ENCODE peak calls at places on chromosomes 16 and 17, in seven cellular contexts. One of them, this sample, is unnamed.

GRCh38 chr16:29951966-29952365 is 9.9 kb upstream of the TMEM219 start:
- DNase-seq in ascending aorta: no peak
- DNase-seq in Calu3: no peak
- DNase-seq in ovary: no peak
- DNase-seq in WTC11: peak
- DNase-seq in fibroblast of the aortic adventitia: no peak
- DNase-seq in retinal pigment epithelial cell: no peak
- DNase-seq in this sample: no peak

GRCh38 chr16:89189358-89190025 is 10.8 kb downstream of the SLC22A31 start:
- DNase-seq in Calu3: no peak
- DNase-seq in WTC11: no peak
- DNase-seq in retinal pigment epithelial cell: no peak
- DNase-seq in ovary: no peak
- DNase-seq in ascending aorta: no peak
- DNase-seq in fibroblast of the aortic adventitia: no peak
- DNase-seq in this sample: no peak

GRCh38 chr17:40111221-40112128 is 10.3 kb upstream of the MSL1 start:
- DNase-seq in retinal pigment epithelial cell: no peak
- DNase-seq in ovary: peak
- DNase-seq in ascending aorta: peak
- DNase-seq in fibroblast of the aortic adventitia: peak
- DNase-seq in Calu3: peak
- DNase-seq in WTC11: peak
- DNase-seq in this sample: peak

GRCh38 chr17:73901661-73902415 is 257.6 kb upstream of the SDK2 start:
- DNase-seq in ascending aorta: no peak
- DNase-seq in Calu3: peak
- DNase-seq in retinal pigment epithelial cell: no peak
- DNase-seq in fibroblast of the aortic adventitia: no peak
- DNase-seq in WTC11: peak
- DNase-seq in ovary: no peak
- DNase-seq in this sample: peak

GRCh38 chr17:54945246-54945645 is 23.2 kb downstream of the COX11 start:
- DNase-seq in WTC11: no peak
- DNase-seq in ovary: no peak
- DNase-seq in retinal pigment epithelial cell: no peak
- DNase-seq in Calu3: no peak
- DNase-seq in ascending aorta: no peak
- DNase-seq in fibroblast of the aortic adventitia: no peak
- DNase-seq in this sample: no peak

GRCh38 chr17:16506188-16506587 is 14.2 kb upstream of the LRRC75A start:
- DNase-seq in WTC11: no peak
- DNase-seq in Calu3: no peak
- DNase-seq in ovary: no peak
- DNase-seq in fibroblast of the aortic adventitia: no peak
- DNase-seq in retinal pigment epithelial cell: no peak
- DNase-seq in ascending aorta: no peak
- DNase-seq in this sample: no peak

GRCh38 chr16:56866955-56867830 is 2.2 kb downstream of the SLC12A3 start:
- DNase-seq in ascending aorta: peak
- DNase-seq in Calu3: peak
- DNase-seq in WTC11: no peak
- DNase-seq in retinal pigment epithelial cell: peak
- DNase-seq in fibroblast of the aortic adventitia: peak
- DNase-seq in ovary: peak
- DNase-seq in this sample: no peak

GRCh38 chr16:23949630-23950290 is 114.0 kb downstream of the PRKCB start:
- DNase-seq in Calu3: no peak
- DNase-seq in fibroblast of the aortic adventitia: no peak
- DNase-seq in retinal pigment epithelial cell: no peak
- DNase-seq in ovary: no peak
- DNase-seq in WTC11: no peak
- DNase-seq in ascending aorta: peak
- DNase-seq in this sample: peak

GRCh38 chr17:18267927-18268711 is 7.7 kb downstream of the MIEF2 start:
- DNase-seq in retinal pigment epithelial cell: no peak
- DNase-seq in Calu3: no peak
- DNase-seq in fibroblast of the aortic adventitia: peak
- DNase-seq in ovary: no peak
- DNase-seq in WTC11: peak
- DNase-seq in ascending aorta: no peak
- DNase-seq in this sample: no peak

GRCh38 chr17:71213936-71214335 is 906.9 kb upstream of the SOX9 start:
- DNase-seq in ascending aorta: no peak
- DNase-seq in fibroblast of the aortic adventitia: no peak
- DNase-seq in WTC11: no peak
- DNase-seq in ovary: no peak
- DNase-seq in Calu3: no peak
- DNase-seq in retinal pigment epithelial cell: no peak
- DNase-seq in this sample: no peak

GRCh38 chr17:35255316-35255715 is 12.4 kb downstream of the SLFN5 start:
- DNase-seq in Calu3: no peak
- DNase-seq in WTC11: no peak
- DNase-seq in ovary: no peak
- DNase-seq in ascending aorta: no peak
- DNase-seq in retinal pigment epithelial cell: no peak
- DNase-seq in fibroblast of the aortic adventitia: no peak
- DNase-seq in this sample: no peak

GRCh38 chr17:44383363-44383762 is 6.1 kb downstream of the ITGA2B start:
- DNase-seq in ovary: no peak
- DNase-seq in ascending aorta: no peak
- DNase-seq in fibroblast of the aortic adventitia: no peak
- DNase-seq in WTC11: no peak
- DNase-seq in retinal pigment epithelial cell: no peak
- DNase-seq in Calu3: no peak
- DNase-seq in this sample: no peak

GRCh38 chr17:44353656-44354331 is 8.7 kb downstream of the GRN start:
- DNase-seq in ascending aorta: no peak
- DNase-seq in WTC11: peak
- DNase-seq in ovary: no peak
- DNase-seq in Calu3: peak
- DNase-seq in retinal pigment epithelial cell: no peak
- DNase-seq in fibroblast of the aortic adventitia: no peak
- DNase-seq in this sample: no peak

GRCh38 chr17:31274252-31274651 is 22.8 kb downstream of the OMG start:
- DNase-seq in Calu3: no peak
- DNase-seq in fibroblast of the aortic adventitia: peak
- DNase-seq in retinal pigment epithelial cell: no peak
- DNase-seq in WTC11: no peak
- DNase-seq in ovary: no peak
- DNase-seq in ascending aorta: no peak
- DNase-seq in this sample: no peak

GRCh38 chr16:87045462-87046216 is 271.6 kb downstream of the C16orf95 start:
- DNase-seq in WTC11: no peak
- DNase-seq in ovary: no peak
- DNase-seq in fibroblast of the aortic adventitia: no peak
- DNase-seq in ascending aorta: no peak
- DNase-seq in retinal pigment epithelial cell: no peak
- DNase-seq in Calu3: no peak
- DNase-seq in this sample: peak

GRCh38 chr17:49226771-49227435 is 3.7 kb downstream of the PHOSPHO1 start:
- DNase-seq in fibroblast of the aortic adventitia: no peak
- DNase-seq in ovary: no peak
- DNase-seq in retinal pigment epithelial cell: no peak
- DNase-seq in Calu3: no peak
- DNase-seq in ascending aorta: no peak
- DNase-seq in WTC11: no peak
- DNase-seq in this sample: no peak

GRCh38 chr16:88451586-88452484 is 1.2 kb upstream of the ZFPM1 start:
- DNase-seq in retinal pigment epithelial cell: no peak
- DNase-seq in Calu3: no peak
- DNase-seq in ovary: peak
- DNase-seq in ascending aorta: no peak
- DNase-seq in WTC11: no peak
- DNase-seq in fibroblast of the aortic adventitia: no peak
- DNase-seq in this sample: no peak

GRCh38 chr16:12099451-12100123 is 123.1 kb downstream of the SNX29 start:
- DNase-seq in retinal pigment epithelial cell: no peak
- DNase-seq in Calu3: no peak
- DNase-seq in WTC11: no peak
- DNase-seq in ovary: no peak
- DNase-seq in ascending aorta: no peak
- DNase-seq in fibroblast of the aortic adventitia: no peak
- DNase-seq in this sample: no peak

GRCh38 chr16:12097523-12098428 is 121.2 kb downstream of the SNX29 start:
- DNase-seq in Calu3: no peak
- DNase-seq in ovary: peak
- DNase-seq in retinal pigment epithelial cell: no peak
- DNase-seq in fibroblast of the aortic adventitia: peak
- DNase-seq in ascending aorta: no peak
- DNase-seq in WTC11: no peak
- DNase-seq in this sample: no peak

GRCh38 chr16:12098429-12099310 is 122.1 kb downstream of the SNX29 start:
- DNase-seq in WTC11: no peak
- DNase-seq in ovary: no peak
- DNase-seq in retinal pigment epithelial cell: no peak
- DNase-seq in fibroblast of the aortic adventitia: no peak
- DNase-seq in Calu3: no peak
- DNase-seq in ascending aorta: no peak
- DNase-seq in this sample: no peak

GRCh38 chr16:12096828-12097522 is 120.4 kb downstream of the SNX29 start:
- DNase-seq in retinal pigment epithelial cell: no peak
- DNase-seq in ovary: no peak
- DNase-seq in Calu3: no peak
- DNase-seq in fibroblast of the aortic adventitia: no peak
- DNase-seq in WTC11: no peak
- DNase-seq in ascending aorta: no peak
- DNase-seq in this sample: no peak

GRCh38 chr16:12100124-12100647 is 123.7 kb downstream of the SNX29 start:
- DNase-seq in Calu3: no peak
- DNase-seq in retinal pigment epithelial cell: no peak
- DNase-seq in fibroblast of the aortic adventitia: no peak
- DNase-seq in WTC11: no peak
- DNase-seq in ovary: no peak
- DNase-seq in ascending aorta: no peak
- DNase-seq in this sample: no peak
- TF ChIP-seq CTCF in Calu3: no peak
- TF ChIP-seq CTCF in retinal pigment epithelial cell: no peak
- TF ChIP-seq CTCF in fibroblast of the aortic adventitia: no peak
- TF ChIP-seq CTCF in WTC11: no peak
- TF ChIP-seq CTCF in ovary: no peak
- TF ChIP-seq CTCF in ascending aorta: no peak
- TF ChIP-seq CTCF in this sample: no peak

GRCh38 chr16:85986931-85987749 is 88.2 kb downstream of the IRF8 start:
- DNase-seq in ovary: no peak
- DNase-seq in Calu3: peak
- DNase-seq in retinal pigment epithelial cell: no peak
- DNase-seq in WTC11: peak
- DNase-seq in ascending aorta: no peak
- DNase-seq in fibroblast of the aortic adventitia: no peak
- DNase-seq in this sample: no peak
- TF ChIP-seq CTCF in ovary: peak
- TF ChIP-seq CTCF in Calu3: peak
- TF ChIP-seq CTCF in retinal pigment epithelial cell: peak
- TF ChIP-seq CTCF in WTC11: peak
- TF ChIP-seq CTCF in ascending aorta: peak
- TF ChIP-seq CTCF in fibroblast of the aortic adventitia: peak
- TF ChIP-seq CTCF in this sample: no peak

DNA sequence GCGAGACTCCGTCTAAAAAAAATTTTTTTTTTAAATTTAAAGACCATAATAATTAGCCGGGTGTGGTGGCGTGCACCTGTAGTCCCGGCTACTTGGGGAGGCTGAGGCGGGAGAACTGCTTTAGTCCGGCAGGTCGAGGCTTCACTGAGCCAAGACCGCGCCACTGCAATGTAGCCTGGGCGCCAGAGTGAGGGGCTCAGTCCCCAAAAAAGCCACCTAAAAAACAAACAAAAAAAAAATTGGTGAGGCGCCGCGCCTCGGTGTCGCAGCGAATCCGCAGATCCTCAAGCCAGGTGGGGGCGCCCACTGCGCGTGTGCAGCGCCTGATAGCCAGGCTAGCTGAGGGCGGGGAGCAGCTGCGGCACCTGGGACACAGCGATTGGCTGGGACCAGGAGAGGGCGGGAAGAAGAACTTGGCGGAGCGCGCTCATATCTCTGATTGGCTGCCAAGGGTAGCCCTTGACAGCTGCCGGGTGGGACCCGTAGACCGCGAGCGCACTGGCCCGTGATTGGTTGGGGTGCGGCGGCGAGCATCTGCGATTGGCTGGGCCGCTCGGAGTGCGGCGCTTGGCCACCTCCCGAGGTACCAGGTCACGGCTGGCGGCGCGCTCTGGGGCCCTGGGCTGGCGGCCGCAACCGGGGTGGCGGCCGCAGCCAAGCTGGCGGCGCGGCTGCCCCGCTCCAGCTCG is 9.0 kb upstream of the CLDN9 start:
- DNase-seq in fibroblast of the aortic adventitia: peak
- DNase-seq in Calu3: peak
- DNase-seq in ascending aorta: peak
- DNase-seq in ovary: peak
- DNase-seq in WTC11: peak
- DNase-seq in retinal pigment epithelial cell: peak
- DNase-seq in this sample: peak
- TF ChIP-seq CTCF in fibroblast of the aortic adventitia: peak
- TF ChIP-seq CTCF in Calu3: peak
- TF ChIP-seq CTCF in ascending aorta: peak
- TF ChIP-seq CTCF in ovary: peak
- TF ChIP-seq CTCF in WTC11: no peak
- TF ChIP-seq CTCF in retinal pigment epithelial cell: peak
- TF ChIP-seq CTCF in this sample: no peak

GRCh38 chr16:11875721-11876120 is 24.4 kb upstream of the RSL1D1 start:
- DNase-seq in retinal pigment epithelial cell: no peak
- DNase-seq in WTC11: no peak
- DNase-seq in ovary: no peak
- DNase-seq in Calu3: no peak
- DNase-seq in ascending aorta: no peak
- DNase-seq in fibroblast of the aortic adventitia: no peak
- DNase-seq in this sample: no peak

GRCh38 chr16:11868412-11868980 is 17.2 kb upstream of the RSL1D1 start:
- DNase-seq in Calu3: no peak
- DNase-seq in fibroblast of the aortic adventitia: no peak
- DNase-seq in ascending aorta: no peak
- DNase-seq in ovary: no peak
- DNase-seq in retinal pigment epithelial cell: no peak
- DNase-seq in WTC11: no peak
- DNase-seq in this sample: no peak

GRCh38 chr16:11869657-11870228 is 18.4 kb upstream of the RSL1D1 start:
- DNase-seq in ascending aorta: no peak
- DNase-seq in WTC11: no peak
- DNase-seq in Calu3: no peak
- DNase-seq in fibroblast of the aortic adventitia: no peak
- DNase-seq in ovary: no peak
- DNase-seq in retinal pigment epithelial cell: no peak
- DNase-seq in this sample: no peak

GRCh38 chr16:11876306-11876705 is 25.0 kb upstream of the RSL1D1 start:
- DNase-seq in ovary: no peak
- DNase-seq in ascending aorta: no peak
- DNase-seq in fibroblast of the aortic adventitia: no peak
- DNase-seq in retinal pigment epithelial cell: no peak
- DNase-seq in Calu3: no peak
- DNase-seq in WTC11: no peak
- DNase-seq in this sample: no peak

DNA sequence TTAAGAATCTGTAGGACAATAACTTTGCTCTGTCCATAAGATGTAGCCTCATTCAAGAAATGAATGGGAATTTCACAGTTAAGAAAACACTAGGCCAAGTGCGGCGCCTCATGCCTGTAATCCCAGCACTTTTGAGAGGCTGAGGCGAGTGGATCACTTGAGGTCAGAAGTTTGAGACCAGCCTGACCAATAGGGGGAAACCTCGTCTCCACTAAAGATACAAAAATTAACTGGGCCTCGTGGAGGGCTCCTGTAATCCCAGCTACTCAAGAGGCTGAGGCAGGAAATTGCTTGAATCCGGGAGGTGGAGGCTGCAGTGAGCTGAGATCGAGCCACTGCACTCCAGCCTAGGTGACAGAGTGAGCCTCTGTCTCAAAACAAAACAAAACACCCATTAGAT is 19.9 kb upstream of the RSL1D1 start:
- DNase-seq in ovary: no peak
- DNase-seq in WTC11: peak
- DNase-seq in Calu3: no peak
- DNase-seq in fibroblast of the aortic adventitia: peak
- DNase-seq in retinal pigment epithelial cell: no peak
- DNase-seq in ascending aorta: no peak
- DNase-seq in this sample: no peak
- TF ChIP-seq CTCF in ovary: no peak
- TF ChIP-seq CTCF in WTC11: no peak
- TF ChIP-seq CTCF in Calu3: no peak
- TF ChIP-seq CTCF in fibroblast of the aortic adventitia: peak
- TF ChIP-seq CTCF in retinal pigment epithelial cell: peak
- TF ChIP-seq CTCF in ascending aorta: no peak
- TF ChIP-seq CTCF in this sample: no peak